ENCODE peak calls at places on chromosome 14, in six cellular contexts. I is AG10803, F is AG04450, T is adrenal gland, B is cardiac muscle cell, D is tibial artery. C is an unnamed sample.

GRCh38 chr14:58864751-58865519 is 227.2 kb downstream of the DACT1 start:
- DNase-seq in F (peak), B (peak), I (peak), T (no peak), D (no peak), C (peak)

GRCh38 chr14:95500772-95501401 is 15.6 kb downstream of the SYNE3 start:
- DNase-seq in I (peak), B (peak), D (peak), F (peak), T (peak), C (peak)

GRCh38 chr14:51018521-51018920 is 74.2 kb upstream of the PYGL start:
- DNase-seq in I (peak), F (no peak), D (no peak), B (peak), T (no peak), C (peak)

GRCh38 chr14:104206281-104206904 is 68.0 kb downstream of the KIF26A start:
- DNase-seq in D (no peak), B (no peak), I (no peak), T (peak), F (no peak), C (peak)

GRCh38 chr14:53596845-53597525 is 359.6 kb downstream of the BMP4 start:
- DNase-seq in T (no peak), B (no peak), F (no peak), D (no peak), I (no peak), C (no peak)

GRCh38 chr14:104926619-104927431 is 2.1 kb downstream of the PLD4 start:
- DNase-seq in B (no peak), F (no peak), I (no peak), T (no peak), D (no peak), C (no peak)

GRCh38 chr14:24055971-24056799 is 4.4 kb downstream of the CARMIL3 start:
- DNase-seq in I (no peak), B (no peak), T (no peak), D (peak), F (no peak), C (no peak)

GRCh38 chr14:76876076-76876475 is 49.9 kb downstream of the LRRC74A start:
- DNase-seq in B (peak), I (peak), T (peak), F (peak), D (no peak), C (peak)

GRCh38 chr14:42224053-42224888 is 617.6 kb downstream of the LRFN5 start:
- DNase-seq in T (peak), F (peak), B (peak), D (peak), I (peak), C (peak)

GRCh38 chr14:65206448-65207096 is 104.3 kb upstream of the MAX start:
- DNase-seq in D (no peak), B (no peak), F (peak), I (peak), T (no peak), C (peak)

GRCh38 chr14:65210118-65210826 is 108.0 kb upstream of the MAX start:
- DNase-seq in B (peak), D (no peak), I (peak), F (no peak), T (peak), C (peak)

GRCh38 chr14:65206078-65206447 is 103.7 kb upstream of the MAX start:
- DNase-seq in B (no peak), D (no peak), F (no peak), T (no peak), I (no peak), C (no peak)

GRCh38 chr14:65210827-65211192 is 108.5 kb upstream of the MAX start:
- DNase-seq in I (peak), B (no peak), T (no peak), F (no peak), D (no peak), C (no peak)

GRCh38 chr14:65208548-65208947 is 106.2 kb upstream of the MAX start:
- DNase-seq in I (no peak), B (no peak), T (peak), D (no peak), F (no peak), C (no peak)
- H3K4me3 ChIP-seq in I (no peak), B (no peak), T (no peak), D (no peak), F (no peak), C (no peak)

DNA sequence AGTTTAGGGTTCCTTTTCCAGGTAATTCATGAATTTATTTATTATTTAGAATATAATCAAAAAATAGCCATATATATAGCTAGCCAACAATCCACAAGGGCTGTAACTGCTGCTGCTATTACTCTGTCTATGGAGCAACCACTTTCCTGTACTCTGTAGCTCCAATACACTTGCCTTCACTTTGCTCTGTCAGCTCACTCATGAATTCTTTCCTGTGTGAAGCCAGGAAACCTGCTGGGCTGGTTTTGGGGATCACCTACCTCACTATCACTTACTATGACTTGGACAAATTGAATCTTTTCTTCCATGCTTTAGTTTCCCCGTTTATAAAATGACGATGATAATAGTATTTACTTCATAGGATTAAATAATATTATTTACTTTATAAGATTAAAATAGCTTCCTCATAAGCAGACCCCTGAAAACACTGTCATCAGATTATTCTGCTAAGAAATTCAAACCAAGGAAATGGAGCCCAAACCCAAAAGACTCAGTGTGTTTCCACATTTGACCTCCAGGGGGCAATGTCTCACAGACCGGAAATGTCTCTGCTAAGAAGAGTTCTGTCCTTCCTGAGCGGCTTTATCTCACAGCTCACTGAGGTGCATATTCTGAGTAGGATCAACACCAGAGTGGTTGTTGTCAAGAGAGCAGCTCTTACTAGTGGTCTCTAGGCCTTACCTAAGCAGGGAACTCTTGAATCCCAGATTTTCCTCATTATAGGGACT is 457.1 kb downstream of the DAD1 start:
- DNase-seq in B (no peak), T (no peak), F (no peak), D (no peak), I (no peak), C (peak)
- TF ChIP-seq CTCF in B (peak), T (no peak), F (peak), D (no peak), I (peak), C (peak)

DNA sequence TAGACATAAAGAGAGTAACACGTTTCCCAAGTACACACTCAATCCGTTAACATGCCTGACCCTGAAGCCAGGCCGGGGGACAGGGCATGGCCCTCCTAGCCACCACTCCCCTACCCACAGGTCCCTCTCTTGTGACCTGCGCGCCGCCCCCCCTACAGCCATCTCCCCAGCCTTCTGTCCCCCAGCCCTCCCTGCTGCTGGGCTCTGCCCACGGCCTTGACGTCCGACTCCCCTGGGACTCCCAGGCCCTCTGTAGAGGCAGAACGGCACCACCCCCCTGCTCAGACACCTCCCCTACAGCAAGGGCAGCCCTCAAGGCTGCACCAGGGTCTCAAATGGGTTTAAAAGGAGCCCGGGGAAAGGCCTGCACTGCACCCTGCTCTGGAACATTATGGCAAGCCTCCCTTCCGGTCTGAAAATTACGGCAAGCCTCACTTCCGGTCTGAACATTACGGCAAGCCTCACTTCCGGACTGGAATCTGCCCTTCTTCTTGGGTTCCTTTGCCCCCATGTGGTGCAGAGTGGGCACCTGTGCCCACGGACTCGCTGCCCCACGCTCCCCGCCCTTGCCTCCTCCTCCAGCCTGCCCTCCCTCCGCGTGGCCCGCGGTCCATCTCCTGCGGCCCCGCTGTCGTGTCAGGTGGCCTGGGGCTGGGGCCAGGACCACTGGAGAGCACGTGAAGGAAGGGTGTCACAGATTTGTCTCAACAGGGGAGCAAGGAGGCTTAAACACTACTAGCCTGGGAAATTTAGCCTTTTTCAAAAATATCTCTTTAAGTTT is 77.6 kb downstream of the MOK start:
- DNase-seq in B (no peak), D (no peak), T (peak), F (no peak), I (peak), C (no peak)
- H3K4me3 ChIP-seq in B (no peak), D (peak), T (peak), F (no peak), I (no peak), C (no peak)

DNA sequence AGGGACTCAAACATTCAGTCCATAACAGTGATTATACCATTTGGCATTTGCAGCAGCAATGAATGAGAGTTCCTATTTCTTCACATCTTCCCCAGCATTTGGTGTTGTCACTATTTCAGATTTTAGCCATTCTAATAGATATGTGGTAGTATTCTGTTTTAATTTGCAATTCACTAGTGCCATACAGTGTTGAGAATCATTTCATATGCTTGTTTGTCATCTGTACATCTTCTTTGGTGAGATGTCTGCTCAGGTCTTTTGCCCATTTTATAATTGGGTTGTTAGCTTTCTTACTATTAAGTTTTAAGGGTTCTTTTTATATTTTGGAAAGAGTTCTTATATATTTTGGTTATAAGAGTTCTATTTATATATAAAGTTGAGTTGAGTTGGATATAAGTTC is 276.5 kb downstream of the FUT8 start:
- DNase-seq in I (no peak), F (no peak), T (no peak), B (no peak), D (no peak), C (no peak)
- TF ChIP-seq CTCF in I (no peak), F (no peak), T (no peak), B (no peak), D (no peak), C (no peak)

GRCh38 chr14:63435838-63436237 is 107.3 kb downstream of the PPP2R5E start:
- DNase-seq in D (peak), I (peak), T (peak), B (peak), F (peak), C (peak)
- H3K4me3 ChIP-seq in D (no peak), I (no peak), T (peak), B (no peak), F (no peak), C (no peak)

C was measured in choroid plexus epithelial cell.